ENCODE peak calls at places on chromosome 7, in nine cellular contexts. O, I, F, B, P, C, A, V and M are unnamed samples.
A peak's percentile ranks its signal among the peaks of the same experiment; 100 is the strongest.

GRCh38 chr7:20858913-20859312 is 72.2 kb upstream of the SP8 start:
- DNase-seq in B (no peak), F (no peak), I (no peak), V (no peak), O (no peak), P (no peak), A (no peak), C (no peak), M (no peak)

GRCh38 chr7:127396184-127396583 is 3.7 kb upstream of the ZNF800 start:
- DNase-seq in O (peak; percentile 45), C (peak; percentile 63), V (no peak), A (no peak), P (peak; percentile 33), B (no peak), I (no peak), F (no peak), M (no peak)

GRCh38 chr7:33547880-33548279 is 357.5 kb upstream of the BMPER start:
- DNase-seq in P (no peak), O (no peak), F (no peak), C (no peak), B (no peak), A (no peak), I (no peak), V (no peak), M (no peak)

GRCh38 chr7:143172354-143172753 is 10.9 kb upstream of the TAS2R39 start:
- DNase-seq in P (no peak), F (no peak), V (peak; percentile 73), O (peak; percentile 17), C (no peak), I (no peak), A (no peak), B (no peak), M (no peak)

GRCh38 chr7:128164061-128164954 is 76.8 kb upstream of the LEP start:
- DNase-seq in B (no peak), A (no peak), O (peak; percentile 72), I (no peak), P (no peak), V (no peak), C (peak; percentile 47), F (no peak), M (no peak)

GRCh38 chr7:11193888-11194287 is 220.2 kb downstream of the PHF14 start:
- DNase-seq in V (no peak), C (no peak), A (no peak), O (no peak), F (no peak), B (no peak), P (no peak), I (no peak), M (no peak)

GRCh38 chr7:95859434-95859833 is 87.1 kb downstream of the DYNC1I1 start:
- DNase-seq in I (no peak), O (peak; percentile 71), C (no peak), V (no peak), B (no peak), A (no peak), P (no peak), F (no peak), M (no peak)

GRCh38 chr7:47271749-47272148 is 310.2 kb downstream of the TNS3 start:
- DNase-seq in P (no peak), V (no peak), O (no peak), C (no peak), F (no peak), B (no peak), A (no peak), I (no peak), M (no peak)

GRCh38 chr7:16028651-16029050 is 342.2 kb upstream of the MEOX2 start:
- DNase-seq in P (no peak), V (no peak), B (no peak), F (no peak), I (no peak), C (no peak), A (no peak), O (no peak), M (no peak)

GRCh38 chr7:76386691-76387260 is 22.7 kb downstream of the SSC4D start:
- DNase-seq in I (no peak), P (no peak), C (no peak), F (no peak), V (no peak), A (no peak), O (no peak), B (no peak), M (no peak)

GRCh38 chr7:108079291-108080057 is 50.7 kb downstream of the LAMB4 start:
- DNase-seq in O (peak; percentile 93), C (no peak), V (no peak), I (no peak), B (no peak), A (no peak), P (peak; percentile 87), F (no peak), M (no peak)

GRCh38 chr7:158518915-158519640 is 68.5 kb downstream of the PTPRN2 start:
- DNase-seq in V (no peak), A (no peak), B (no peak), O (no peak), I (no peak), C (no peak), F (no peak), P (no peak), M (no peak)

GRCh38 chr7:28096713-28097112 is 83.9 kb downstream of the JAZF1 start:
- DNase-seq in B (peak; percentile 57), I (peak; percentile 20), P (peak; percentile 54), F (no peak), V (no peak), C (peak; percentile 76), O (peak; percentile 85), A (no peak), M (no peak)

GRCh38 chr7:26368542-26368941 is 76.9 kb downstream of the SNX10 start:
- DNase-seq in C (no peak), A (no peak), P (no peak), B (no peak), F (no peak), I (no peak), O (peak; percentile 6), V (no peak), M (no peak)
- TF ChIP-seq CTCF in C (no peak), A (peak; percentile 10), P (no peak), B (no peak), F (peak; percentile 25), I (no peak), O (no peak), V (no peak), M (no peak)

GRCh38 chr7:129778770-129779601 is 167.5 kb downstream of the NRF1 start:
- DNase-seq in I (no peak), V (no peak), P (peak; percentile 23), A (no peak), O (no peak), C (no peak), B (no peak), F (no peak), M (no peak)
- TF ChIP-seq CTCF in I (no peak), V (peak; percentile 9), P (peak; percentile 41), A (no peak), O (no peak), C (no peak), B (no peak), F (peak; percentile 59), M (no peak)

DNA sequence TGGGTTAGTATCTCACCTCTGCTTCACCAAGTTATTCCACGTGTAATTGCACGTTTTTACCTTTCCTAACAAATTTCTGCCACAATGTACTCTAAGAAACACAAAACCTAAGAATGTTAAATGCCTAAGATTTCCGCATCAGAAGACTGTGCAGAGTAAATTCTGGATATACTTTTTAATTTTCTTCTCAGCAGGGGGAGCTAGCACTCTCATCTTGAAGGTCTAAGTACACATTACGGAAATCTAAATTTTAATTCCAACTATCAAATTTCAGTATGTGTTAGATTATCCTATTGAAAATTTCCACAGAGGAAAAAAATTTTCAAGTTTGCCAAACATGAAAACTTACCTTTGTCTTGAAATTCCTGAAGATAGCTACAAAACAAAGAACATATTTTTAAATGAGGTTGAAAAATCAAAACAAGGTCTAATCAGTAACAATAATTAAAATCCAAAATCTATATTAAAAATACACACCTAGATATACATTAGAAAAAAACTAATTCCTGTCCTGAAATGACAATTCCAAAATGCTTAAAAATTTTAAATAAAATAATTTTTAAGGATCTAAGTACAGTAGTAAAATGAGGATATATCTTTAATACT is 10.5 kb downstream of the SKAP2 start:
- DNase-seq in A (no peak), O (peak; percentile 64), V (no peak), P (peak; percentile 48), F (no peak), C (no peak), B (no peak), I (no peak), M (no peak)
- TF ChIP-seq CTCF in A (peak; percentile 77), O (peak; percentile 61), V (peak; percentile 62), P (peak; percentile 63), F (peak; percentile 78), C (peak; percentile 50), B (peak; percentile 51), I (peak; percentile 37), M (no peak)

GRCh38 chr7:4815609-4816418 is 40.4 kb downstream of the AP5Z1 start:
- DNase-seq in B (no peak), O (no peak), P (no peak), C (no peak), V (no peak), A (no peak), I (no peak), F (no peak), M (no peak)
- TF ChIP-seq CTCF in B (no peak), O (peak; percentile 1), P (peak; percentile 21), C (no peak), V (no peak), A (no peak), I (no peak), F (no peak), M (no peak)

GRCh38 chr7:73864981-73865711 is 4.2 kb downstream of the TMEM270 start:
- DNase-seq in I (no peak), V (no peak), O (no peak), B (no peak), A (no peak), P (no peak), F (no peak), C (no peak), M (no peak)
- TF ChIP-seq CTCF in I (no peak), V (no peak), O (no peak), B (no peak), A (no peak), P (no peak), F (no peak), C (no peak), M (no peak)

GRCh38 chr7:133646493-133647154 is 393.7 kb downstream of the EXOC4 start:
- DNase-seq in F (no peak), I (no peak), P (no peak), V (no peak), O (no peak), C (no peak), B (no peak), A (no peak), M (no peak)

GRCh38 chr7:133645870-133646492 is 393.1 kb downstream of the EXOC4 start:
- DNase-seq in B (no peak), I (no peak), F (no peak), O (no peak), C (no peak), P (peak; percentile 7), A (no peak), V (no peak), M (no peak)

GRCh38 chr7:133642907-133643306 is 390.0 kb downstream of the EXOC4 start:
- DNase-seq in A (no peak), I (no peak), B (no peak), C (no peak), F (no peak), V (no peak), O (no peak), P (no peak), M (no peak)

GRCh38 chr7:133638835-133639234 is 386.0 kb downstream of the EXOC4 start:
- DNase-seq in P (no peak), B (no peak), A (no peak), I (no peak), V (no peak), O (no peak), C (no peak), F (no peak), M (no peak)

GRCh38 chr7:133641436-133641835 is 388.6 kb downstream of the EXOC4 start:
- DNase-seq in A (no peak), P (no peak), I (no peak), O (no peak), F (no peak), B (no peak), C (no peak), V (no peak), M (no peak)
- TF ChIP-seq CTCF in A (no peak), P (no peak), I (no peak), O (no peak), F (no peak), B (no peak), C (no peak), V (no peak), M (no peak)